ENCODE peak calls at places on chromosomes 11 and 22, in ten cellular contexts. K is fibroblast of lung, A is bronchial epithelial cell, C is AG10803, U is GM12864, F is brain microvascular endothelial cell, S is spleen, J is astrocyte of the spinal cord, X is osteocyte, W is WTC11. M is an unnamed sample.

GRCh38 chr11:132658004-132658403 is 874.3 kb downstream of the OPCML start:
- DNase-seq in F (no peak), X (no peak), C (no peak), A (no peak), J (no peak), W (no peak), U (no peak), K (no peak), S (no peak), M (no peak)

GRCh38 chr11:86805873-86806310 is 5.5 kb downstream of the PRSS23 start:
- DNase-seq in A (peak), K (peak), U (no peak), C (no peak), S (no peak), J (no peak), W (no peak), F (no peak), X (no peak), M (no peak)

GRCh38 chr11:83026229-83026628 is 45.5 kb downstream of the RAB30 start:
- DNase-seq in S (no peak), X (no peak), U (no peak), C (no peak), F (no peak), K (no peak), J (no peak), W (no peak), A (no peak), M (no peak)

GRCh38 chr11:61345954-61346814 is 13.2 kb downstream of the TKFC start:
- DNase-seq in K (no peak), A (no peak), W (no peak), C (no peak), S (peak), F (no peak), X (no peak), J (no peak), U (no peak), M (no peak)

GRCh38 chr11:133991101-133991500 is 34.3 kb upstream of the IGSF9B start:
- DNase-seq in X (no peak), F (no peak), A (no peak), U (no peak), J (no peak), W (no peak), C (no peak), S (no peak), K (no peak), M (no peak)

GRCh38 chr22:25739659-25740344 is 2.2 kb upstream of the MYO18B start:
- DNase-seq in F (no peak), J (no peak), U (no peak), C (no peak), W (no peak), X (no peak), A (no peak), S (no peak), K (no peak), M (no peak)

GRCh38 chr11:24588075-24588474 is 91.2 kb downstream of the LUZP2 start:
- DNase-seq in F (no peak), X (no peak), K (peak), J (peak), S (no peak), C (no peak), A (peak), W (no peak), U (no peak), M (no peak)

GRCh38 chr11:111515591-111515990 is 1.0 kb downstream of the HOATZ start:
- DNase-seq in X (no peak), C (no peak), W (no peak), J (no peak), U (no peak), K (no peak), A (no peak), F (no peak), S (no peak), M (no peak)

GRCh38 chr11:1870326-1870696 is 17.4 kb downstream of the LSP1 start:
- DNase-seq in K (no peak), W (no peak), F (no peak), C (no peak), A (no peak), S (peak), X (no peak), U (no peak), J (no peak), M (no peak)

GRCh38 chr11:9973921-9974320 is 310.0 kb downstream of the SWAP70 start:
- DNase-seq in U (no peak), W (no peak), X (no peak), A (no peak), K (no peak), F (no peak), S (no peak), C (peak), J (no peak), M (no peak)

GRCh38 chr11:121451178-121451981 is 734 bp upstream of the SORL1 start:
- DNase-seq in C (no peak), F (no peak), J (no peak), S (peak), W (no peak), U (no peak), X (no peak), K (no peak), A (no peak), M (no peak)

GRCh38 chr22:46674367-46674781 is 54.2 kb downstream of the GRAMD4 start:
- DNase-seq in A (no peak), J (no peak), F (no peak), S (peak), C (no peak), K (no peak), X (no peak), U (no peak), W (no peak), M (peak)

GRCh38 chr11:128208329-128209220 is 378.8 kb downstream of the ETS1 start:
- DNase-seq in K (peak), U (no peak), C (peak), J (peak), X (no peak), A (peak), W (no peak), F (peak), S (no peak), M (no peak)

GRCh38 chr11:64713031-64713780 is 9.8 kb downstream of the NRXN2 start:
- DNase-seq in F (no peak), C (peak), S (no peak), A (peak), X (no peak), J (peak), K (peak), U (no peak), W (peak), M (no peak)
- TF ChIP-seq CTCF in F (no peak), C (no peak), S (no peak), A (no peak), X (no peak), J (no peak), K (no peak), U (no peak), W (no peak), M (no peak)

GRCh38 chr22:19085233-19086043 is 36.8 kb downstream of the DGCR2 start:
- DNase-seq in S (no peak), U (peak), F (peak), W (no peak), K (peak), X (no peak), C (peak), A (peak), J (peak), M (no peak)
- TF ChIP-seq CTCF in S (no peak), U (peak), F (peak), W (no peak), K (peak), X (peak), C (peak), A (peak), J (peak), M (peak)

GRCh38 chr11:44172966-44173365 is 77.5 kb downstream of the EXT2 start:
- DNase-seq in S (no peak), C (no peak), W (no peak), K (no peak), X (no peak), A (no peak), U (no peak), J (no peak), F (no peak), M (no peak)

GRCh38 chr11:44162004-44162403 is 66.5 kb downstream of the EXT2 start:
- DNase-seq in F (no peak), S (no peak), X (no peak), K (no peak), U (no peak), J (no peak), W (no peak), C (no peak), A (no peak), M (no peak)

GRCh38 chr11:44171518-44171917 is 76.0 kb downstream of the EXT2 start:
- DNase-seq in A (no peak), X (no peak), F (peak), S (no peak), U (no peak), J (peak), C (no peak), K (no peak), W (no peak), M (no peak)

GRCh38 chr11:44162662-44163061 is 67.2 kb downstream of the EXT2 start:
- DNase-seq in W (no peak), S (no peak), C (no peak), A (no peak), J (no peak), X (no peak), U (no peak), F (no peak), K (no peak), M (no peak)

GRCh38 chr11:44167047-44167446 is 71.6 kb downstream of the EXT2 start:
- DNase-seq in F (no peak), J (no peak), U (no peak), A (no peak), S (no peak), W (no peak), X (no peak), K (no peak), C (no peak), M (no peak)
- TF ChIP-seq CTCF in F (no peak), J (no peak), U (no peak), A (no peak), S (no peak), W (no peak), X (no peak), K (no peak), C (no peak), M (no peak)

GRCh38 chr11:110185599-110185998 is 92.4 kb downstream of the ZC3H12C start:
- DNase-seq in K (no peak), C (no peak), J (no peak), X (no peak), U (no peak), F (no peak), W (no peak), A (no peak), S (no peak), M (no peak)

GRCh38 chr11:110187731-110188130 is 94.5 kb downstream of the ZC3H12C start:
- DNase-seq in J (no peak), A (no peak), C (no peak), W (no peak), F (no peak), K (no peak), U (no peak), X (no peak), S (no peak), M (no peak)

GRCh38 chr11:110186456-110186855 is 93.3 kb downstream of the ZC3H12C start:
- DNase-seq in F (no peak), C (no peak), K (no peak), U (no peak), J (no peak), S (no peak), A (no peak), W (no peak), X (no peak), M (no peak)

GRCh38 chr11:110186867-110187266 is 93.7 kb downstream of the ZC3H12C start:
- DNase-seq in J (no peak), X (no peak), F (no peak), A (no peak), C (no peak), K (no peak), U (no peak), W (no peak), S (no peak), M (no peak)

DNA sequence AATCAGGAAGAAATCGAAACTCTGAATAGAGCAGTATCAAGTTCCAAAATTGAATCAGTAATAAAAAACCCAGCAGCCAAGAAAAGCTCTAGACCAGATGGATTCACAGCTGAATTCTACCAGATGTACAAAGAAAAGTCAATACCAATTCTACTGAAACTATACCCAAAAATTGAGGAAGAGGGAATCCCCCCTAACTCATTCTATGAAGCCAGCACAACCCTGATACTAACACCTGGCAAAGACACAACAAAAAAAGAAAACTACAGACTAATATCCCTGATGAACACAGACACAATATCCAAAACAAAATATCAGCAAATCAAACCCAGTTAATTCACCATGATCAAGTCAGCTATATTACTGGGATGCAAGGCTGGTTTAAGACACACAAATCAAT is 97.7 kb downstream of the ZC3H12C start:
- DNase-seq in W (no peak), A (no peak), J (no peak), X (no peak), F (no peak), C (no peak), S (no peak), U (no peak), K (no peak), M (no peak)
- TF ChIP-seq CTCF in W (no peak), A (no peak), J (no peak), X (no peak), F (no peak), C (no peak), S (no peak), U (no peak), K (no peak), M (no peak)

GRCh38 chr22:37750596-37751162 is 53.8 kb downstream of the TRIOBP start:
- DNase-seq in U (no peak), K (no peak), S (no peak), W (no peak), A (no peak), X (no peak), F (no peak), J (no peak), C (no peak), M (no peak)

GRCh38 chr22:37753746-37754145 is 54.0 kb upstream of the GCAT start:
- DNase-seq in C (no peak), X (no peak), J (no peak), F (no peak), A (no peak), U (no peak), S (no peak), K (peak), W (no peak), M (no peak)

GRCh38 chr22:37751449-37752188 is 54.8 kb downstream of the TRIOBP start:
- DNase-seq in K (no peak), C (no peak), W (no peak), J (no peak), A (no peak), X (no peak), U (no peak), F (no peak), S (no peak), M (no peak)

GRCh38 chr22:37749831-37750595 is 53.2 kb downstream of the TRIOBP start:
- DNase-seq in X (no peak), K (peak), F (peak), U (no peak), W (no peak), S (no peak), A (peak), J (peak), C (peak), M (no peak)

DNA sequence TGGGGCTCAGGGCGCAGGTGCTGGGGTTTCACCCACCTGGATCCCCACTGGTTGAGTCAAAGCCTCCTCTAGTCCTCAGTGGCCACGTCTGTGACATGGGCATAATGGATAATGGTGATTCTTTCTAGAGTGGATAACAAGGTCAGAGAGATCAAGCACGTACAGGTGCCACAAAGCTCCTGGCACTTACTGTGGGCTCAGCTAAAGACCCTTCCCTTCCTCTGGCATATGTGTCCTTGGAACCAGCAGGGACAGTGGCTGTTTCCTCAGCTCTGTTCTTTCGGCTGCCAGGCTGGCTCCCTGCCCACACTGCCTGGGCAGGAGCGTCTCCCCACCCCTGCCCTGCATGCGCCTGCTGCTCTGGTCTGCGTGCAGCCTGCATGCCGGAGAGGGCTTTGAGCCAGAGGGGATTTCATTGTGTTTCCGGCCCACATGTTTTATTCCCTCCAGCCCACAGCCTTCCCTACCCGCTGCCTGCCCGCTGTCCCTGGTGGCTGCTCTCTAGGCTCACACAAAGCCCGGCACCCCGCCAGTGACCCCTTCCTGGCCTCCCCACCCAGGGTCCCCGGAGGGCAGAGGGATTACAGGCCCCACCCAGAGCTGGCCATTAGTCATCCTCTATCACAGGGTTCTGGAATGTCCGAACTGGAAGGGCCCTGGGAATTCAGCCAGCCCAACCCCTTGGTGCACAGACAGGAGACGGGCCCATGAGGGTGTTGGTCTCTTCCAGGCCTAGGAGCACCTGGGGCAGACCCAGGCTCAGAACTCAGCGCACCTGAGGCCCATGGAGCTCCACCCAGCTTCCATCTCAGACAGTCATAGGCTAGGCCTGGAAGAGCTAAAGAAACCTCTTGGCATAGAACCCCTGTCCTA is 55.3 kb upstream of the GCAT start:
- DNase-seq in S (peak), J (peak), F (peak), A (peak), C (peak), U (no peak), W (no peak), X (peak), K (peak), M (no peak)
- TF ChIP-seq CTCF in S (no peak), J (no peak), F (peak), A (no peak), C (peak), U (no peak), W (no peak), X (peak), K (peak), M (no peak)

DNA sequence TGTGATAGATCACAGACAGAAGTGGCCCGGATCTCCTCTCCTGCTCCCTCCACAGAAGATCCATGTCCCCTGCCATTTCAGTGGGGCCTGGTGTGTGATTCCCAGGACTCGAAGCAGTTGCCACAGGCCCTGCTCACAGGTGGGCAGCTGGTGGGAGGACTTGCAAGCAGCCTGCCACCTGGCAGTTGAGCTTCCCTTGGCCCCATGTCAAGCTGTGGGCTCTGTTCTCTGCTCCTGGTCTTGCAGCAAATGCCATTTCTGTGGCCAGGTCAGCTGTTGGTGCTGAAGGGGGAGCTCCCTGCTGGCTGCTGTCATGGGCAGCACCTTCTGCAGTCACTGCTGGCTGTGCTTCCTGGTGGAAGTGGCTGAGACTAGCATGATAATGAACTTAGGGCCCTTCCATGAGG is 59.1 kb upstream of the SLC22A12 start:
- DNase-seq in U (no peak), X (no peak), J (no peak), F (no peak), K (no peak), C (no peak), A (no peak), W (no peak), S (peak), M (no peak)
- TF ChIP-seq CTCF in U (no peak), X (no peak), J (no peak), F (no peak), K (no peak), C (no peak), A (no peak), W (no peak), S (no peak), M (no peak)

GRCh38 chr11:64743591-64744543 is at the start of gene RASGRP2:
- DNase-seq in S (peak), F (no peak), K (no peak), X (no peak), A (no peak), U (no peak), C (no peak), W (peak), J (no peak), M (peak)
- TF ChIP-seq CTCF in S (peak), F (peak), K (peak), X (peak), A (peak), U (peak), C (peak), W (peak), J (peak), M (peak)

GRCh38 chr11:109729761-109730160 is 307.8 kb downstream of the C11orf87 start:
- DNase-seq in A (no peak), U (no peak), J (no peak), X (no peak), K (no peak), C (no peak), S (no peak), F (no peak), W (peak), M (no peak)
- TF ChIP-seq CTCF in A (no peak), U (no peak), J (no peak), X (no peak), K (no peak), C (no peak), S (no peak), F (no peak), W (no peak), M (no peak)

GRCh38 chr11:79221417-79222130 is 219.3 kb downstream of the TENM4 start:
- DNase-seq in A (no peak), S (no peak), W (no peak), X (no peak), J (no peak), U (no peak), F (no peak), K (no peak), C (no peak), M (no peak)
- TF ChIP-seq CTCF in A (no peak), S (no peak), W (no peak), X (no peak), J (no peak), U (no peak), F (no peak), K (no peak), C (no peak), M (no peak)

DNA sequence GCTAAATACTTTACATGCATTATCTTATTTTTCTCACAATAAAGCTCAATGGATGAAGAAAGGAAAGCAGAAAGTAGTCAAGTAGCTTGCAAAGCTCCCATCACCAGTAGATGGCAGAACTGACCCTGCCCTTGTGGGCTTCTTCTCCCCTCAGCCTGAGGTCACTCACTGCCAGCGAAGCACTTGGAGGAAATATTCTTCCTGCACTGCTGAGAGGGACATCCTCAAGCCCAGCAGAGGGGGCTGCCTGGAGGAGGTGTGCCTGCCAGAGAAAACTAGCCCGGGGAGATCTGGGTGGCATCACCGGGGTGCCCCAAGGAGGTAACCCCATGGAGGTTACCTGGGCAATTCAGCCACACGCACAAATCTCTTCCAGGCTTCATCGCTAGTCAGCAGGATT is 6.6 kb downstream of the APOL4 start:
- DNase-seq in K (peak), S (peak), F (peak), X (peak), A (peak), U (no peak), C (peak), J (peak), W (peak), M (peak)
- TF ChIP-seq CTCF in K (peak), S (peak), F (peak), X (peak), A (peak), U (peak), C (peak), J (peak), W (peak), M (peak)

M was measured in CD14-positive monocyte.